ENCODE peak calls at places on chromosomes 2 and 18, in five cellular contexts. One of them, this sample, is unnamed.

GRCh38 chr2:219457784-219458369 is 23.2 kb downstream of the SPEG start:
- DNase-seq in cardiac fibroblast: no peak
- DNase-seq in Panc1: no peak
- DNase-seq in fibroblast of pulmonary artery: no peak
- DNase-seq in MCF 10A: peak
- DNase-seq in this sample: no peak

GRCh38 chr2:47631840-47632398 is 151.0 kb upstream of the MSH6 start:
- DNase-seq in cardiac fibroblast: peak
- DNase-seq in Panc1: no peak
- DNase-seq in fibroblast of pulmonary artery: peak
- DNase-seq in MCF 10A: peak
- DNase-seq in this sample: no peak

GRCh38 chr18:76212958-76213357 is 282.1 kb downstream of the ZNF516 start:
- DNase-seq in cardiac fibroblast: no peak
- DNase-seq in Panc1: no peak
- DNase-seq in fibroblast of pulmonary artery: no peak
- DNase-seq in MCF 10A: no peak
- DNase-seq in this sample: no peak

GRCh38 chr2:217650716-217651360 is 352.0 kb downstream of the TNS1 start:
- DNase-seq in cardiac fibroblast: peak
- DNase-seq in Panc1: peak
- DNase-seq in fibroblast of pulmonary artery: peak
- DNase-seq in MCF 10A: peak
- DNase-seq in this sample: peak

GRCh38 chr18:24126155-24126947 is 12.5 kb upstream of the CABYR start:
- DNase-seq in cardiac fibroblast: peak
- DNase-seq in Panc1: no peak
- DNase-seq in fibroblast of pulmonary artery: no peak
- DNase-seq in MCF 10A: no peak
- DNase-seq in this sample: no peak

GRCh38 chr2:124476291-124476690 is 451.2 kb downstream of the CNTNAP5 start:
- DNase-seq in cardiac fibroblast: peak
- DNase-seq in Panc1: no peak
- DNase-seq in fibroblast of pulmonary artery: peak
- DNase-seq in MCF 10A: peak
- DNase-seq in this sample: no peak

GRCh38 chr18:48027401-48027931 is 97.0 kb upstream of the SMAD2 start:
- DNase-seq in cardiac fibroblast: peak
- DNase-seq in Panc1: no peak
- DNase-seq in fibroblast of pulmonary artery: peak
- DNase-seq in MCF 10A: peak
- DNase-seq in this sample: no peak

GRCh38 chr2:224646242-224646846 is 61.2 kb upstream of the CUL3 start:
- DNase-seq in cardiac fibroblast: peak
- DNase-seq in Panc1: peak
- DNase-seq in fibroblast of pulmonary artery: peak
- DNase-seq in MCF 10A: peak
- DNase-seq in this sample: no peak

GRCh38 chr2:104734937-104735586 is 118.9 kb upstream of the POU3F3 start:
- DNase-seq in cardiac fibroblast: no peak
- DNase-seq in Panc1: no peak
- DNase-seq in fibroblast of pulmonary artery: no peak
- DNase-seq in MCF 10A: no peak
- DNase-seq in this sample: no peak

GRCh38 chr2:112480540-112481049 is 1.4 kb upstream of the TTL start:
- DNase-seq in cardiac fibroblast: no peak
- DNase-seq in Panc1: no peak
- DNase-seq in fibroblast of pulmonary artery: no peak
- DNase-seq in MCF 10A: no peak
- DNase-seq in this sample: no peak
- TF ChIP-seq CTCF in cardiac fibroblast: no peak
- TF ChIP-seq CTCF in Panc1: no peak
- TF ChIP-seq CTCF in fibroblast of pulmonary artery: no peak
- TF ChIP-seq CTCF in MCF 10A: no peak
- TF ChIP-seq CTCF in this sample: no peak

GRCh38 chr18:50829644-50830043 is 9.8 kb upstream of the MRO start:
- DNase-seq in cardiac fibroblast: no peak
- DNase-seq in Panc1: no peak
- DNase-seq in fibroblast of pulmonary artery: no peak
- DNase-seq in MCF 10A: no peak
- DNase-seq in this sample: no peak

GRCh38 chr18:50836521-50836957 is 16.7 kb upstream of the MRO start:
- DNase-seq in cardiac fibroblast: peak
- DNase-seq in Panc1: no peak
- DNase-seq in fibroblast of pulmonary artery: peak
- DNase-seq in MCF 10A: peak
- DNase-seq in this sample: peak

GRCh38 chr18:50830544-50830943 is 10.7 kb upstream of the MRO start:
- DNase-seq in cardiac fibroblast: no peak
- DNase-seq in Panc1: no peak
- DNase-seq in fibroblast of pulmonary artery: no peak
- DNase-seq in MCF 10A: no peak
- DNase-seq in this sample: no peak

GRCh38 chr18:50832754-50833153 is 12.9 kb upstream of the MRO start:
- DNase-seq in cardiac fibroblast: no peak
- DNase-seq in Panc1: no peak
- DNase-seq in fibroblast of pulmonary artery: no peak
- DNase-seq in MCF 10A: no peak
- DNase-seq in this sample: no peak
- TF ChIP-seq CTCF in cardiac fibroblast: no peak
- TF ChIP-seq CTCF in Panc1: no peak
- TF ChIP-seq CTCF in fibroblast of pulmonary artery: no peak
- TF ChIP-seq CTCF in MCF 10A: no peak
- TF ChIP-seq CTCF in this sample: no peak

GRCh38 chr2:117918608-117919007 is 95.3 kb downstream of the CCDC93 start:
- DNase-seq in cardiac fibroblast: no peak
- DNase-seq in Panc1: no peak
- DNase-seq in fibroblast of pulmonary artery: no peak
- DNase-seq in MCF 10A: no peak
- DNase-seq in this sample: no peak

GRCh38 chr2:117921520-117921919 is 92.3 kb downstream of the CCDC93 start:
- DNase-seq in cardiac fibroblast: no peak
- DNase-seq in Panc1: no peak
- DNase-seq in fibroblast of pulmonary artery: no peak
- DNase-seq in MCF 10A: no peak
- DNase-seq in this sample: no peak

DNA sequence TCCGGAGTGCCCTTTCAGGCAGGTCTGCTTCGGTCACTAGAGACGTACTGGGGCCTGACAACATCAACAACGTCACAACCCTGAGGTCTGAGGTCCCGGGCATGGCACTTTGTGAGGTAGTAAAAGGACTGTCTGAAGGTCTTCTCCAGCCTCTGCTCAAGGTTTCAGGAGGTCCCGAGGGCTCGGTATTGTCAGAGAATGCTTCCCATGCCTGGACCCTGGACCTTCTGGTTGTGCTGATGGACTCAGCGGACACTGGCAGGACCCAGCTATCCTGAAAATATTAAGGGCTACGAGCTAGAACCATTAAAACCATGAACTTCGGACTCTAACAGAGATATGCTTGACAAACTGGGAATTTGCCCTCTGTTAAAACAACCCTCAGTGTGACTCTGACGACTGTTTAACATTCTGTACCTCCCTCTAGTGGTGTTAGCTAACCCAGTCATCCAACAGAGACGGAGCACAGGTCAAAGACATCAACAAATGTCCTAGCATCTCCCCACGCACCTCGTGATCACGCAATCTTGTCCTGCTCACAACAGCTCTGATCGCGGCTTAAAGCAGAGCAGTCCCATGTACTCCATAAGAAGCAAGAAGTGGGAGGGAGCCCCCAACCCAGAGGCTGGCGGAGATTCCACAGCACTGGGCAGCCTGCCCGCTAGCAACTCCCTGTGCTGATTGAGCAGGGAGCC is 96.5 kb downstream of the CCDC93 start:
- DNase-seq in cardiac fibroblast: peak
- DNase-seq in Panc1: no peak
- DNase-seq in fibroblast of pulmonary artery: peak
- DNase-seq in MCF 10A: peak
- DNase-seq in this sample: no peak
- TF ChIP-seq CTCF in cardiac fibroblast: peak
- TF ChIP-seq CTCF in Panc1: peak
- TF ChIP-seq CTCF in fibroblast of pulmonary artery: peak
- TF ChIP-seq CTCF in MCF 10A: peak
- TF ChIP-seq CTCF in this sample: peak

GRCh38 chr18:80197490-80197889 is 49.8 kb downstream of the PARD6G start:
- DNase-seq in cardiac fibroblast: no peak
- DNase-seq in Panc1: no peak
- DNase-seq in fibroblast of pulmonary artery: no peak
- DNase-seq in MCF 10A: no peak
- DNase-seq in this sample: no peak
- TF ChIP-seq CTCF in cardiac fibroblast: no peak
- TF ChIP-seq CTCF in Panc1: no peak
- TF ChIP-seq CTCF in fibroblast of pulmonary artery: no peak
- TF ChIP-seq CTCF in MCF 10A: no peak
- TF ChIP-seq CTCF in this sample: no peak

DNA sequence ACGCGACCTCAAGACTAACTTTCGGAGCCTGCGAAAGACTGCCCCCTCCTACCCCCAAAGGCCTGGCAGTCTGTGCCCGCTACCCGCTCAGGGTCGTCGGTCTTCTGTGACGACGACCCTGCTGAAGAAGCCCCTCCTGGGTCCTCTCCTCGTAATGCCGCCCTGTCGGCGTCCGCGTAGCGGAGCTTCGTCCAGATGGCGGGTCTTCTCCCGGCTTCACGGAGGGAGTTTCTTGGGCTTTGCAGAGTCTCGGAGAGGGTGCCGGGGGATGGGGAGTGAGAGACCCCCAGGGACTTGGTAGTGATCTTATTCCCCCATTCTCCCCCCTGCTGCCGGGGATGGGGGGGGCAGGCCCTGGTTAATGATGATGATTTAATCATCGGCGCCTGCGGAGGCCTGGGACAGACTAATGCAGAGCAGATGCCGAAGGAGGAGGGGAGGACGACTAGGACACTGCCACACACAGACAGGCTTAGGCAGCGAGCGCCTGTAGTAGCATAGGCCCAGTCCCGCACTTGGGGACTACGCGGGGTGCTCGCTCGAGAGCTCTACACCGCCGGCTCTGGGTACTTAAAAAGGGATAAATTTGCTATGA is 528 bp upstream of the PCGF1 start:
- DNase-seq in cardiac fibroblast: peak
- DNase-seq in Panc1: no peak
- DNase-seq in fibroblast of pulmonary artery: peak
- DNase-seq in MCF 10A: peak
- DNase-seq in this sample: no peak
- TF ChIP-seq CTCF in cardiac fibroblast: no peak
- TF ChIP-seq CTCF in Panc1: no peak
- TF ChIP-seq CTCF in fibroblast of pulmonary artery: no peak
- TF ChIP-seq CTCF in MCF 10A: no peak
- TF ChIP-seq CTCF in this sample: no peak

DNA sequence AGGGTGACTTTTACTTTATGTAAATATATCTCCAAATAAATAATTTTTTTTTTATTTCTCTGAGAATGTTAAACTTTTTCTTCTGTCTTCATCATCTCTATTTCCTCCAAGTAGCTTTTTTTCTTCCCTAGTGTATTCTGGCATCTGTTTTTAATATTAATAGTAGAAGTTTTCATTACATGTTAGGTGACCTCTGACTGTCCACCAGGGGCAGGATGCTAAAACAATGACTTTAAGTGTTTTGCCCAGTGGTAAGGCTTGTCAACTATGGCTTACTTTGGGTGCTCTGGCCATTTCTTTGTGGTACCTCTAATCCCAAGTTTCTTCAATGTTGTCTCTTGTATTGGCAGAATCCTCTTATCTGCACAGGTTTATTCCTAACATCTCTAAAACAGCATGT is 127.1 kb downstream of the SRBD1 start:
- DNase-seq in cardiac fibroblast: peak
- DNase-seq in Panc1: no peak
- DNase-seq in fibroblast of pulmonary artery: no peak
- DNase-seq in MCF 10A: peak
- DNase-seq in this sample: no peak
- TF ChIP-seq CTCF in cardiac fibroblast: peak
- TF ChIP-seq CTCF in Panc1: peak
- TF ChIP-seq CTCF in fibroblast of pulmonary artery: peak
- TF ChIP-seq CTCF in MCF 10A: peak
- TF ChIP-seq CTCF in this sample: peak

GRCh38 chr2:6352906-6353515 is 512.7 kb downstream of the CMPK2 start:
- DNase-seq in cardiac fibroblast: peak
- DNase-seq in Panc1: no peak
- DNase-seq in fibroblast of pulmonary artery: no peak
- DNase-seq in MCF 10A: peak
- DNase-seq in this sample: no peak
- TF ChIP-seq CTCF in cardiac fibroblast: no peak
- TF ChIP-seq CTCF in Panc1: peak
- TF ChIP-seq CTCF in fibroblast of pulmonary artery: no peak
- TF ChIP-seq CTCF in MCF 10A: peak
- TF ChIP-seq CTCF in this sample: peak

GRCh38 chr2:72144412-72144745 is 3.3 kb downstream of the CYP26B1 start:
- DNase-seq in cardiac fibroblast: no peak
- DNase-seq in Panc1: no peak
- DNase-seq in fibroblast of pulmonary artery: no peak
- DNase-seq in MCF 10A: peak
- DNase-seq in this sample: no peak
- TF ChIP-seq CTCF in cardiac fibroblast: no peak
- TF ChIP-seq CTCF in Panc1: no peak
- TF ChIP-seq CTCF in fibroblast of pulmonary artery: no peak
- TF ChIP-seq CTCF in MCF 10A: no peak
- TF ChIP-seq CTCF in this sample: no peak